ENCODE peak calls at places on chromosomes 12 and 14, in five cellular contexts. R is neural progenitor cell; H is CD8-positive, alpha-beta T cell; B is AG04450; K is neuronal stem cell. U is an unnamed sample.

GRCh38 chr12:40224439-40225291 is at the start of gene LRRK2:
- DNase-seq in B (no peak), R (peak), K (peak), H (peak), U (peak)

GRCh38 chr12:130566446-130567155 is 149.5 kb downstream of the RIMBP2 start:
- DNase-seq in K (no peak), H (no peak), R (no peak), B (no peak), U (no peak)

GRCh38 chr12:58803893-58804292 is 116.4 kb downstream of the LRIG3 start:
- DNase-seq in R (no peak), H (no peak), K (no peak), B (peak), U (peak)

GRCh38 chr12:124586756-124587155 is 19.3 kb upstream of the NCOR2 start:
- DNase-seq in H (no peak), R (no peak), B (no peak), K (no peak), U (no peak)

GRCh38 chr14:91754819-91755218 is 22.9 kb upstream of the CATSPERB start:
- DNase-seq in H (no peak), B (no peak), R (no peak), K (no peak), U (no peak)

GRCh38 chr14:25050494-25051170 is 685 bp upstream of the STXBP6 start:
- DNase-seq in K (peak), H (no peak), B (no peak), R (peak), U (peak)

GRCh38 chr12:107759410-107759809 is 1.5 kb downstream of the PRDM4 start:
- DNase-seq in R (peak), B (peak), K (no peak), H (no peak), U (peak)

GRCh38 chr14:32986791-32987545 is 48.3 kb downstream of the NPAS3 start:
- DNase-seq in B (no peak), R (peak), K (peak), H (no peak), U (peak)

GRCh38 chr12:91767237-91767636 is 378.4 kb downstream of the BTG1 start:
- DNase-seq in R (no peak), K (no peak), B (no peak), H (no peak), U (no peak)

GRCh38 chr14:104131968-104132732 is 6.2 kb upstream of the KIF26A start:
- DNase-seq in K (no peak), B (no peak), H (no peak), R (no peak), U (no peak)

GRCh38 chr12:86331012-86331411 is 74.8 kb upstream of the MGAT4C start:
- DNase-seq in R (no peak), K (no peak), B (no peak), H (no peak), U (peak)

GRCh38 chr14:73712540-73713141 is 1.5 kb downstream of the PNMA1 start:
- DNase-seq in R (peak), K (peak), H (no peak), B (no peak), U (no peak)

GRCh38 chr12:59929091-59929490 is 333.3 kb downstream of the SLC16A7 start:
- DNase-seq in K (no peak), R (no peak), H (no peak), B (no peak), U (peak)

GRCh38 chr14:22200977-22201605 is 387.9 kb downstream of the DAD1 start:
- DNase-seq in R (peak), B (no peak), K (peak), H (no peak), U (peak)

GRCh38 chr14:77037886-77038511 is 9.5 kb upstream of the IRF2BPL start:
- DNase-seq in K (no peak), H (peak), R (no peak), B (no peak), U (no peak)

GRCh38 chr12:50842637-50843493 is at the start of gene TMPRSS12:
- DNase-seq in R (peak), K (no peak), B (no peak), H (no peak), U (peak)

GRCh38 chr12:92968201-92968813 is 39.2 kb upstream of the EEA1 start:
- DNase-seq in K (no peak), B (no peak), H (no peak), R (no peak), U (no peak)

GRCh38 chr12:186006-186625 is 27.8 kb downstream of the SLC6A12 start:
- DNase-seq in H (no peak), K (no peak), B (no peak), R (no peak), U (no peak)

GRCh38 chr12:101876861-101877815 is at the start of gene DRAM1:
- DNase-seq in H (peak), R (peak), K (peak), B (peak), U (peak)

GRCh38 chr14:73242274-73242960 is 5.1 kb downstream of the PAPLN start:
- DNase-seq in K (no peak), B (no peak), R (no peak), H (no peak), U (peak)

GRCh38 chr12:105057174-105057573 is 27.1 kb downstream of the ALDH1L2 start:
- DNase-seq in K (no peak), H (no peak), B (no peak), R (no peak), U (peak)

GRCh38 chr12:93453633-93454032 is 11.9 kb upstream of the UBE2N start:
- DNase-seq in R (peak), H (no peak), K (no peak), B (no peak), U (peak)

GRCh38 chr12:70487440-70487839 is 121.3 kb downstream of the KCNMB4 start:
- DNase-seq in H (no peak), K (no peak), B (no peak), R (no peak), U (peak)

GRCh38 chr14:34234258-34234657 is 227.8 kb downstream of the SPTSSA start:
- DNase-seq in B (no peak), H (no peak), R (no peak), K (no peak), U (no peak)

GRCh38 chr12:130916251-130916911 is 37.3 kb upstream of the ADGRD1 start:
- DNase-seq in K (peak), H (no peak), R (peak), B (no peak), U (peak)

GRCh38 chr12:11732760-11733159 is 83.3 kb downstream of the ETV6 start:
- DNase-seq in H (no peak), K (no peak), B (no peak), R (no peak), U (no peak)

GRCh38 chr12:40015360-40015759 is 90.5 kb downstream of the SLC2A13 start:
- DNase-seq in H (no peak), B (no peak), R (no peak), K (no peak), U (no peak)

GRCh38 chr14:64966976-64967375 is 5.2 kb downstream of the RAB15 start:
- DNase-seq in K (no peak), B (no peak), H (no peak), R (no peak), U (no peak)

GRCh38 chr14:69013943-69014782 is 35.1 kb upstream of the ACTN1 start:
- DNase-seq in H (no peak), B (no peak), R (peak), K (no peak), U (peak)

GRCh38 chr12:48764521-48764920 is 24.4 kb downstream of the ADCY6 start:
- DNase-seq in H (no peak), B (no peak), K (no peak), R (no peak), U (peak)

GRCh38 chr12:89883630-89884364 is 175.2 kb upstream of the ATP2B1 start:
- DNase-seq in H (no peak), R (peak), K (peak), B (no peak), U (peak)

GRCh38 chr12:18943200-18943599 is 186.3 kb upstream of the PLEKHA5 start:
- DNase-seq in K (no peak), R (no peak), B (no peak), H (no peak), U (no peak)

GRCh38 chr12:30694971-30695326 is 720 bp downstream of the IPO8 start:
- DNase-seq in B (no peak), K (peak), H (no peak), R (peak), U (peak)

GRCh38 chr14:102645746-102646440 is 53.4 kb downstream of the RCOR1 start:
- DNase-seq in H (no peak), B (no peak), K (no peak), R (no peak), U (peak)

GRCh38 chr12:41304526-41304925 is 116.4 kb downstream of the PDZRN4 start:
- DNase-seq in H (no peak), R (no peak), B (no peak), K (no peak), U (no peak)

DNA sequence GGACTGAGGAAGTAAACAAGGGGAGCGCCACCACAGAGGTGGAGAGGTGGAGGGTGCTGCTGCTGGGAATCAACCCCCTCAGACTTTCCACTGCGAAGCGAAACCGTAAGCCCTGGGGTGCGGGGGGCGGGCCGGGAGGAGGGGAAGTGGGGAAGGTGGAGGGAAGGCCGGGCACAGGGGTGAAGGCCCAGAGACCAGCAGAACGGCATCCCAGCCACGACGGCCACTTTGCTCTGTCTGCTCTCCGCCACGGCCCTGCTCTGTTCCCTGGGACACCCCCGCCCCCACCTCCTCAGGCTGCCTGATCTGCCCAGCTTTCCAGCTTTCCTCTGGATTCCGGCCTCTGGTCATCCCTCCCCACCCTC is at the start of gene LAG3:
- DNase-seq in R (no peak), B (no peak), K (no peak), H (no peak), U (no peak)
- H3K4me3 ChIP-seq in R (peak), B (no peak), K (no peak), H (peak), U (no peak)

GRCh38 chr14:93972618-93973205 is 3.7 kb downstream of the ASB2 start:
- DNase-seq in K (no peak), B (no peak), R (no peak), H (no peak), U (no peak)

GRCh38 chr14:93970589-93970966 is 5.8 kb downstream of the ASB2 start:
- DNase-seq in K (no peak), R (peak), H (peak), B (no peak), U (no peak)

GRCh38 chr14:93969082-93969828 is 7.1 kb downstream of the ASB2 start:
- DNase-seq in B (no peak), R (no peak), K (no peak), H (no peak), U (no peak)

GRCh38 chr14:93971635-93972027 is 4.7 kb downstream of the ASB2 start:
- DNase-seq in B (no peak), R (no peak), H (no peak), K (no peak), U (no peak)

GRCh38 chr14:93970967-93971634 is 5.3 kb downstream of the ASB2 start:
- DNase-seq in R (no peak), H (no peak), B (no peak), K (no peak), U (no peak)
- H3K4me3 ChIP-seq in R (no peak), H (peak), B (no peak), K (no peak), U (peak)

GRCh38 chr12:97276621-97277020 is 186.0 kb upstream of the RMST start:
- DNase-seq in H (no peak), R (no peak), B (no peak), K (no peak), U (no peak)
- H3K4me3 ChIP-seq in H (no peak), R (peak), B (no peak), K (no peak), U (no peak)

GRCh38 chr12:6228535-6229223 is 28.5 kb downstream of the CD9 start:
- DNase-seq in H (no peak), R (no peak), K (no peak), B (no peak), U (no peak)
- H3K4me3 ChIP-seq in H (no peak), R (no peak), K (no peak), B (no peak), U (no peak)

GRCh38 chr12:110606253-110606611 is 7.7 kb upstream of the TCTN1 start:
- DNase-seq in R (no peak), K (no peak), B (no peak), H (no peak), U (no peak)
- H3K4me3 ChIP-seq in R (no peak), K (no peak), B (no peak), H (peak), U (no peak)

GRCh38 chr12:63821781-63822251 is 22.7 kb upstream of the SRGAP1 start:
- DNase-seq in K (no peak), R (no peak), B (no peak), H (no peak), U (peak)

GRCh38 chr12:63823040-63823439 is 21.5 kb upstream of the SRGAP1 start:
- DNase-seq in H (no peak), B (no peak), K (no peak), R (no peak), U (no peak)

GRCh38 chr12:63826002-63826585 is 18.4 kb upstream of the SRGAP1 start:
- DNase-seq in K (peak), H (no peak), B (peak), R (peak), U (peak)

GRCh38 chr12:63820427-63820826 is 24.1 kb upstream of the SRGAP1 start:
- DNase-seq in R (no peak), B (no peak), H (no peak), K (no peak), U (no peak)

DNA sequence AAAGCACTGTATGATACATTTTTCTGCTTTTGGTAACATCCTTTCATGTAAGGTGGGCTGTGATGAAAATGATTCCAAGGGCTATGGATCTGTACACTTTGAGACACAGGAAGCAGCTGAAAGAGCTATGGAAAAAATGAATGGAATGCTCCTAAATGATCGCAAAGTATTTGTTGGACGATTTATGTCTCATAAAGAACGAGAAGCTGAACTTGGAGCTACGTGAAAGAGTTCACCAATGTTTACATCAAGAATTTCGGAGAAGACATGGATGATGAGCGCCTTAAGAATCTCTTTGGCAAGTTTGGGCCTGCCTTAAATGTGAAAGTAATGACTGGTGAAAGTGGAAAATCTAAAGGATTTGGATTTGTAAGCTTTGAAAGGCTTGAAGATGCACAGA is 22.1 kb upstream of the SRGAP1 start:
- DNase-seq in K (no peak), R (no peak), B (peak), H (no peak), U (peak)
- H3K4me3 ChIP-seq in K (no peak), R (no peak), B (peak), H (no peak), U (no peak)

U was measured in cardiac fibroblast.